ENCODE peak calls at places on chromosomes 13 and 19, in six cellular contexts. J, W, G, H, U and X are unnamed samples.

GRCh38 chr13:106143930-106144709 is 391.3 kb downstream of the EFNB2 start:
- DNase-seq in W (peak), H (peak), U (no peak), J (no peak), G (no peak), X (no peak)

GRCh38 chr13:78160793-78161192 is 242.2 kb upstream of the EDNRB start:
- DNase-seq in W (peak), H (no peak), U (no peak), G (no peak), J (no peak), X (no peak)

GRCh38 chr19:13087795-13088537 is 14.7 kb downstream of the LYL1 start:
- DNase-seq in U (no peak), G (no peak), W (no peak), J (no peak), H (no peak), X (no peak)

GRCh38 chr13:46551410-46552301 is 1.3 kb upstream of the LRCH1 start:
- DNase-seq in J (peak), G (no peak), H (peak), U (peak), W (peak), X (no peak)

GRCh38 chr19:3980353-3981251 is 4.7 kb downstream of the EEF2 start:
- DNase-seq in H (no peak), G (no peak), U (no peak), W (no peak), J (peak), X (no peak)

GRCh38 chr13:98507060-98507797 is 69.7 kb downstream of the STK24 start:
- DNase-seq in G (peak), H (peak), W (no peak), J (no peak), U (peak), X (no peak)

GRCh38 chr13:37816276-37816675 is 53.3 kb downstream of the TRPC4 start:
- DNase-seq in J (no peak), U (no peak), W (no peak), G (no peak), H (no peak), X (no peak)

GRCh38 chr19:19566306-19566705 is 28.2 kb downstream of the CILP2 start:
- DNase-seq in U (no peak), J (no peak), G (no peak), W (no peak), H (peak), X (no peak)

GRCh38 chr13:106376411-106377112 is 158.9 kb downstream of the EFNB2 start:
- DNase-seq in U (no peak), H (no peak), W (peak), G (no peak), J (no peak), X (no peak)

GRCh38 chr19:3094638-3095374 is 644 bp downstream of the GNA11 start:
- DNase-seq in G (no peak), J (no peak), W (peak), U (no peak), H (no peak), X (no peak)

GRCh38 chr19:30547192-30547591 is 175.0 kb downstream of the ZNF536 start:
- DNase-seq in U (no peak), J (no peak), H (no peak), G (no peak), W (no peak), X (no peak)

GRCh38 chr13:96091164-96091931 is 1.4 kb downstream of the HS6ST3 start:
- DNase-seq in H (no peak), G (no peak), U (no peak), W (no peak), J (peak), X (no peak)

GRCh38 chr19:4186087-4186993 is 3.9 kb downstream of the ANKRD24 start:
- DNase-seq in G (peak), H (peak), J (peak), W (peak), U (peak), X (peak)

GRCh38 chr13:113656831-113657671 is 947 bp downstream of the ATP4B start:
- DNase-seq in U (peak), G (no peak), H (peak), J (no peak), W (no peak), X (no peak)

GRCh38 chr19:4066176-4066606 is 508 bp downstream of the ZBTB7A start:
- DNase-seq in H (no peak), U (no peak), G (no peak), W (no peak), J (no peak), X (no peak)

GRCh38 chr13:111853766-111854165 is 213.2 kb upstream of the SOX1 start:
- DNase-seq in W (no peak), J (no peak), G (no peak), U (no peak), H (no peak), X (no peak)

GRCh38 chr13:111625526-111626315 is 305.3 kb downstream of the TEX29 start:
- DNase-seq in H (no peak), J (peak), U (no peak), G (no peak), W (no peak), X (no peak)

GRCh38 chr13:73625562-73626339 is 508.5 kb downstream of the KLF12 start:
- DNase-seq in U (no peak), G (no peak), H (no peak), J (no peak), W (no peak), X (no peak)

GRCh38 chr13:78241278-78241919 is 322.8 kb upstream of the EDNRB start:
- DNase-seq in U (no peak), J (peak), H (peak), W (no peak), G (peak), X (no peak)

GRCh38 chr13:35630551-35631275 is 154.2 kb upstream of the MAB21L1 start:
- DNase-seq in J (peak), G (no peak), H (peak), W (peak), U (no peak), X (no peak)

GRCh38 chr19:29672933-29673336 is 7.7 kb downstream of the PLEKHF1 start:
- DNase-seq in J (no peak), W (no peak), U (peak), H (peak), G (no peak), X (no peak)

GRCh38 chr13:100209857-100210580 is 121.1 kb downstream of the PCCA start:
- DNase-seq in U (no peak), W (peak), H (no peak), J (no peak), G (no peak), X (no peak)

GRCh38 chr13:27962982-27963381 is 6.1 kb downstream of the CDX2 start:
- DNase-seq in U (no peak), H (no peak), J (no peak), G (no peak), W (no peak), X (no peak)

GRCh38 chr13:80530902-80531301 is 190.0 kb upstream of the SPRY2 start:
- DNase-seq in W (no peak), H (no peak), U (no peak), J (no peak), G (no peak), X (no peak)

GRCh38 chr19:50432221-50432626 is 468 bp upstream of the MYBPC2 start:
- DNase-seq in J (no peak), U (no peak), H (no peak), G (no peak), W (no peak), X (no peak)

GRCh38 chr19:46416077-46416709 is 2.8 kb upstream of the CCDC8 start:
- DNase-seq in U (peak), G (no peak), H (no peak), W (peak), J (peak), X (peak)

GRCh38 chr19:46412034-46412982 is 1.1 kb downstream of the CCDC8 start:
- DNase-seq in G (no peak), U (no peak), H (no peak), W (no peak), J (peak), X (no peak)

GRCh38 chr19:46411088-46412033 is 2.0 kb downstream of the CCDC8 start:
- DNase-seq in G (no peak), W (no peak), H (no peak), U (no peak), J (no peak), X (no peak)

GRCh38 chr19:46412983-46413261 is 442 bp downstream of the CCDC8 start:
- DNase-seq in W (no peak), U (no peak), G (no peak), H (no peak), J (no peak), X (no peak)

GRCh38 chr19:46413262-46414031 is at the start of gene CCDC8:
- DNase-seq in H (no peak), W (peak), U (peak), J (peak), G (peak), X (no peak)
- H3K27ac ChIP-seq in H (no peak), W (peak), U (peak), J (no peak), G (peak), X (peak)

GRCh38 chr19:14565765-14566711 is 5.8 kb downstream of the NDUFB7 start:
- DNase-seq in W (no peak), H (no peak), G (no peak), J (no peak), U (no peak), X (no peak)
- H3K27ac ChIP-seq in W (no peak), H (no peak), G (no peak), J (no peak), U (peak), X (no peak)

GRCh38 chr13:110610955-110611595 is 4.3 kb upstream of the NAXD start:
- DNase-seq in H (peak), G (no peak), J (no peak), W (no peak), U (no peak), X (no peak)
- H3K27ac ChIP-seq in H (no peak), G (no peak), J (no peak), W (no peak), U (no peak), X (no peak)

DNA sequence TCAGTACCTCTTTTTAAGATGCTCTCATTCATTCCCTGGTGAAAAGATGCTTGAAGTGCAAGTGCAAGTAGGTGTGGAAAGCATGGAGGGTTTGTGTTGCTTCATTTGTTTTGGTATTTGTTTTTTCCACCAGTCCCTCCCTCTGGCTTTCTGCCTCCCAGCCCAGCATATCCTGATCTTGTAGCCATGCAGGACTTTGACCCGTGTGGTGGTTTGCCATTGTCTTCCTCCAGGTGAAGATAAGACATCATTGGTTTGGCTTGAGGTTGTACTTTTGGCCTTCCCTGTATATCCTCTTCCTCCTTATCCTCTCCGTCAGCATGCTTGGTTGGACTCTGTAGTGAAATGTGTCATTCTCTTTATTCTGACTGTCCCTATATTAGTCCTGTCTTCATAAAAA is 9.1 kb downstream of the SPINT2 start:
- DNase-seq in H (peak), G (no peak), U (no peak), W (no peak), J (no peak), X (no peak)
- H3K27ac ChIP-seq in H (peak), G (no peak), U (no peak), W (no peak), J (no peak), X (no peak)

DNA sequence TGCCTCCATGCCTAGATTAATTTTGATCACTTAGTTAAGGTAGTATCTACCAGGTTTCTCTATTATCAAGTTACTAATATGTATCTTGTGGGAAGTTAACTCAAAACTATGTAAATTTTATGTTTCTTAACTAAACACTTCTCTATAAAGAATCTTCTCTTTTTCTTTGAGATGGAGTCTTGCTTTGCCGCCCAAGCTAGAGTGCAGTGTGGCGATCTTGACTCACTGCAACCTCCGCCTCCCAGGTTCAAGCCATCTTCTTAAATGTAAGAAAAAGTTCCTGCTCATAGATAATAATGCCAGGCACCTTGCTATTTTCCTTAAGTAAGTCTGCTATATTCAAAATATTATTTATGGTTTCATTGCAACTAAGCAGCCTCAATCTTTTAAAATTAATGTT is 58.4 kb downstream of the ELF1 start:
- DNase-seq in G (no peak), U (no peak), W (no peak), H (no peak), J (no peak), X (no peak)
- H3K27ac ChIP-seq in G (no peak), U (no peak), W (no peak), H (no peak), J (no peak), X (no peak)

GRCh38 chr19:43574424-43575155 is 737 bp downstream of the XRCC1 start:
- DNase-seq in H (no peak), U (no peak), J (no peak), W (peak), G (no peak), X (no peak)
- H3K27ac ChIP-seq in H (peak), U (peak), J (no peak), W (peak), G (peak), X (peak)

GRCh38 chr19:47074621-47075020 is 26.2 kb upstream of the TMEM160 start:
- DNase-seq in G (no peak), U (no peak), H (no peak), W (no peak), J (no peak), X (no peak)

GRCh38 chr19:47073574-47073973 is 25.1 kb upstream of the TMEM160 start:
- DNase-seq in U (no peak), J (no peak), W (no peak), G (no peak), H (no peak), X (no peak)

GRCh38 chr19:47075179-47075811 is 26.9 kb upstream of the TMEM160 start:
- DNase-seq in U (no peak), H (no peak), J (no peak), G (no peak), W (no peak), X (no peak)

GRCh38 chr19:47072323-47072722 is 23.9 kb upstream of the TMEM160 start:
- DNase-seq in G (no peak), W (no peak), J (no peak), H (no peak), U (no peak), X (no peak)

DNA sequence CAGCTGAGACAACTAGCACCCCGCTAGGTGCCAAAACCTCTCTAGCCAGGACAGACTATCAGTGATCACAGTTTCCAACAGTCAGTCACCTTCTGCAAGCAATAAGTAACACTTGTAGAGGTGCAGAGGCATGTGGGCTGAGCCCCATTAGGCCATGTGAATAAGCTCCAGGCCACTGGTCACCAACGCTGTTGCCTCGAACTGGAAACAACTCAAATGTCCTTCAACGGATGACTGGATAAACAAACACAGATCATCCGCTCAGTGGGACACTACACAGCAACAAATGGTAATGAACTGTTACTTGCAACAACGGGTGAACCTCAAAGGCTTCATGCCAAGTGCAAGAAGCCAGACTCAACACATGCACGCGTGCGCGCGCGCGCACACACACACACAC is 27.5 kb upstream of the TMEM160 start:
- DNase-seq in G (no peak), H (no peak), U (no peak), J (no peak), W (no peak), X (no peak)
- H3K27ac ChIP-seq in G (no peak), H (no peak), U (no peak), J (no peak), W (no peak), X (no peak)

GRCh38 chr19:32373614-32374295 is 28.3 kb downstream of the ZNF507 start:
- DNase-seq in G (no peak), H (peak), W (peak), J (no peak), U (no peak), X (no peak)
- H3K27ac ChIP-seq in G (no peak), H (peak), W (peak), J (no peak), U (peak), X (no peak)